ENCODE peak calls at places on chromosomes 12 and 14, in four cellular contexts. One of them, this sample, is unnamed.
A peak's percentile ranks its signal among the peaks of the same experiment; 100 is the strongest.

GRCh38 chr14:104262515-104263514 is 124.4 kb downstream of the KIF26A start:
- DNase-seq in stimulated activated CD8-positive, alpha-beta memory T cell treated with anti-CD3 and anti-CD28 coated beads, Interleukin-7, amount 100 ng/mL, for 1 hour: no peak
- DNase-seq in head of caudate nucleus: peak; percentile 3
- DNase-seq in nephron progenitor cell: no peak
- DNase-seq in this sample: peak; percentile 62

GRCh38 chr14:35631071-35631805 is 97.3 kb downstream of the INSM2 start:
- DNase-seq in stimulated activated CD8-positive, alpha-beta memory T cell treated with anti-CD3 and anti-CD28 coated beads, Interleukin-7, amount 100 ng/mL, for 1 hour: no peak
- DNase-seq in head of caudate nucleus: no peak
- DNase-seq in nephron progenitor cell: no peak
- DNase-seq in this sample: no peak

GRCh38 chr14:96136361-96136760 is 68.3 kb upstream of the BDKRB2 start:
- DNase-seq in head of caudate nucleus: no peak
- DNase-seq in stimulated activated CD8-positive, alpha-beta memory T cell treated with anti-CD3 and anti-CD28 coated beads, Interleukin-7, amount 100 ng/mL, for 1 hour: no peak
- DNase-seq in nephron progenitor cell: no peak
- DNase-seq in this sample: no peak

GRCh38 chr14:23861666-23862065 is 91.9 kb upstream of the DHRS4 start:
- DNase-seq in head of caudate nucleus: no peak
- DNase-seq in nephron progenitor cell: no peak
- DNase-seq in stimulated activated CD8-positive, alpha-beta memory T cell treated with anti-CD3 and anti-CD28 coated beads, Interleukin-7, amount 100 ng/mL, for 1 hour: no peak
- DNase-seq in this sample: no peak

GRCh38 chr12:115870527-115870926 is 407.0 kb downstream of the MED13L start:
- DNase-seq in stimulated activated CD8-positive, alpha-beta memory T cell treated with anti-CD3 and anti-CD28 coated beads, Interleukin-7, amount 100 ng/mL, for 1 hour: no peak
- DNase-seq in head of caudate nucleus: no peak
- DNase-seq in nephron progenitor cell: no peak
- DNase-seq in this sample: no peak

GRCh38 chr12:3106564-3106963 is 29.4 kb downstream of the TSPAN9 start:
- DNase-seq in stimulated activated CD8-positive, alpha-beta memory T cell treated with anti-CD3 and anti-CD28 coated beads, Interleukin-7, amount 100 ng/mL, for 1 hour: no peak
- DNase-seq in head of caudate nucleus: no peak
- DNase-seq in nephron progenitor cell: no peak
- DNase-seq in this sample: no peak

GRCh38 chr14:35696575-35696974 is 112.5 kb downstream of the RALGAPA1 start:
- DNase-seq in nephron progenitor cell: no peak
- DNase-seq in stimulated activated CD8-positive, alpha-beta memory T cell treated with anti-CD3 and anti-CD28 coated beads, Interleukin-7, amount 100 ng/mL, for 1 hour: no peak
- DNase-seq in head of caudate nucleus: no peak
- DNase-seq in this sample: no peak

GRCh38 chr12:52207895-52208294 is 16.1 kb upstream of the KRT80 start:
- DNase-seq in nephron progenitor cell: no peak
- DNase-seq in head of caudate nucleus: no peak
- DNase-seq in stimulated activated CD8-positive, alpha-beta memory T cell treated with anti-CD3 and anti-CD28 coated beads, Interleukin-7, amount 100 ng/mL, for 1 hour: no peak
- DNase-seq in this sample: peak; percentile 2

GRCh38 chr12:86233126-86233525 is 23.1 kb downstream of the MGAT4C start:
- DNase-seq in head of caudate nucleus: no peak
- DNase-seq in nephron progenitor cell: no peak
- DNase-seq in stimulated activated CD8-positive, alpha-beta memory T cell treated with anti-CD3 and anti-CD28 coated beads, Interleukin-7, amount 100 ng/mL, for 1 hour: no peak
- DNase-seq in this sample: no peak

This sample was measured in posterior cingulate gyrus.